ENCODE peak calls at places on chromosomes 13 and 19, in eight cellular contexts. C, F, L, K, Z, J, M and E are unnamed samples.

GRCh38 chr13:111228262-111229144 is 91.9 kb upstream of the TEX29 start:
- DNase-seq in C (no peak), F (no peak), L (no peak), K (no peak), Z (no peak), J (no peak), M (no peak), E (no peak)

GRCh38 chr19:47674548-47674947 is 38.7 kb upstream of the EHD2 start:
- DNase-seq in C (no peak), F (no peak), L (no peak), K (no peak), Z (no peak), J (no peak), M (no peak), E (no peak)

GRCh38 chr13:75566658-75567057 is 17.1 kb downstream of the UCHL3 start:
- DNase-seq in C (no peak), F (no peak), L (no peak), K (peak), Z (no peak), J (peak), M (peak), E (no peak)

GRCh38 chr13:72112216-72112615 is 245.2 kb upstream of the DACH1 start:
- DNase-seq in C (no peak), F (no peak), L (no peak), K (no peak), Z (no peak), J (no peak), M (no peak), E (no peak)

GRCh38 chr19:47790398-47790814 is 11.9 kb downstream of the SELENOW start:
- DNase-seq in C (peak), F (peak), L (peak), K (peak), Z (peak), J (peak), M (peak), E (peak)

GRCh38 chr13:35648109-35648508 is 171.6 kb upstream of the MAB21L1 start:
- DNase-seq in C (no peak), F (no peak), L (no peak), K (no peak), Z (no peak), J (no peak), M (no peak), E (no peak)

GRCh38 chr13:51502206-51502651 is 49.4 kb upstream of the INTS6 start:
- DNase-seq in C (no peak), F (no peak), L (no peak), K (peak), Z (no peak), J (peak), M (no peak), E (peak)

GRCh38 chr19:35375505-35376307 is 4.8 kb downstream of the GPR42 start:
- DNase-seq in C (no peak), F (no peak), L (no peak), K (peak), Z (peak), J (no peak), M (no peak), E (no peak)

GRCh38 chr13:24168392-24168750 is 7.9 kb downstream of the SPATA13 start:
- DNase-seq in C (no peak), F (no peak), L (no peak), K (no peak), Z (no peak), J (no peak), M (no peak), E (no peak)

GRCh38 chr19:16825312-16826168 is 3.7 kb upstream of the SIN3B start:
- DNase-seq in C (no peak), F (peak), L (no peak), K (peak), Z (peak), J (no peak), M (peak), E (no peak)

GRCh38 chr19:17797397-17798201 is 2.7 kb downstream of the B3GNT3 start:
- DNase-seq in C (peak), F (peak), L (no peak), K (no peak), Z (no peak), J (no peak), M (no peak), E (no peak)

GRCh38 chr13:39616087-39616694 is 13.2 kb upstream of the LHFPL6 start:
- DNase-seq in C (peak), F (peak), L (peak), K (peak), Z (peak), J (peak), M (peak), E (peak)

GRCh38 chr13:34162545-34162936 is 344.6 kb downstream of the RFC3 start:
- DNase-seq in C (no peak), F (no peak), L (no peak), K (no peak), Z (no peak), J (no peak), M (peak), E (no peak)

GRCh38 chr13:103067751-103068563 is 1.7 kb upstream of the SLC10A2 start:
- DNase-seq in C (no peak), F (no peak), L (no peak), K (peak), Z (no peak), J (no peak), M (no peak), E (peak)

GRCh38 chr19:46319620-46320019 is 22.8 kb downstream of the HIF3A start:
- DNase-seq in C (no peak), F (no peak), L (no peak), K (no peak), Z (no peak), J (no peak), M (no peak), E (no peak)

GRCh38 chr19:55418185-55418584 is 10.6 kb upstream of the UBE2S start:
- DNase-seq in C (peak), F (peak), L (peak), K (peak), Z (peak), J (peak), M (peak), E (peak)
- TF ChIP-seq CTCF in C (peak), F (peak), L (peak), K (peak), Z (peak), J (peak), M (peak), E (peak)

GRCh38 chr19:426725-427445 is 17.9 kb upstream of the C2CD4C start:
- DNase-seq in C (no peak), F (no peak), L (no peak), K (no peak), Z (peak), J (peak), M (no peak), E (no peak)
- TF ChIP-seq CTCF in C (no peak), F (no peak), L (no peak), K (no peak), Z (no peak), J (no peak), M (no peak), E (no peak)

GRCh38 chr13:48731957-48732569 is 78.3 kb downstream of the CYSLTR2 start:
- DNase-seq in C (peak), F (peak), L (peak), K (peak), Z (peak), J (peak), M (peak), E (peak)
- TF ChIP-seq CTCF in C (peak), F (peak), L (peak), K (peak), Z (peak), J (peak), M (peak), E (peak)

DNA sequence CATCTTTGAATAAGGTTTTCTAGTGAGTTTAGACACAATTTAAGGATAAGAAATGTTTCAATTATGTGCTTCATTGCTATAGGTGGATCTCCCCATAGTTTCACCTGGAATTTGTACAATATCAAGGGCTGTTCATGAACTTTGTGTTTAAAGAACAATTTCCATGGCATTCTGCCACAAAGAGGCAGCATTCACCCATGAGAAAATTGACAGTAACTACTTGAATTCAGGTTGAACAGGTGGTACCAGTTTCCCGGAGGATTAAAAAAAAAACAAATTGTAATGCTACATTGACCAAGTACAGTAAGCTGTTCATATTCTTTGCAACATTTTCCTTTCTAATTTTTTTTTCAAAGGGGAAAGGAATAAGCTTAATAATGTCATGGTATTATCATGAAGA is 9.1 kb downstream of the SLITRK5 start:
- DNase-seq in C (no peak), F (peak), L (no peak), K (peak), Z (no peak), J (no peak), M (no peak), E (no peak)
- TF ChIP-seq CTCF in C (peak), F (no peak), L (peak), K (peak), Z (no peak), J (no peak), M (no peak), E (peak)

GRCh38 chr13:29454931-29455481 is 140.5 kb downstream of the SLC7A1 start:
- DNase-seq in C (peak), F (peak), L (no peak), K (peak), Z (no peak), J (peak), M (peak), E (peak)
- TF ChIP-seq CTCF in C (peak), F (no peak), L (peak), K (peak), Z (no peak), J (peak), M (peak), E (peak)

GRCh38 chr19:5289060-5289990 is 51.3 kb downstream of the PTPRS start:
- DNase-seq in C (no peak), F (no peak), L (no peak), K (no peak), Z (no peak), J (peak), M (no peak), E (no peak)
- TF ChIP-seq CTCF in C (no peak), F (no peak), L (no peak), K (no peak), Z (no peak), J (no peak), M (no peak), E (no peak)

GRCh38 chr13:100800283-100800875 is 125.8 kb upstream of the TMTC4 start:
- DNase-seq in C (no peak), F (no peak), L (no peak), K (no peak), Z (no peak), J (no peak), M (no peak), E (no peak)
- TF ChIP-seq CTCF in C (no peak), F (no peak), L (no peak), K (no peak), Z (no peak), J (no peak), M (no peak), E (no peak)

GRCh38 chr13:45468676-45469075 is 3.9 kb downstream of the COG3 start:
- DNase-seq in C (no peak), F (no peak), L (no peak), K (no peak), Z (no peak), J (no peak), M (no peak), E (no peak)
- TF ChIP-seq CTCF in C (no peak), F (no peak), L (no peak), K (no peak), Z (no peak), J (no peak), M (no peak), E (no peak)

GRCh38 chr13:65653548-65654078 is 1576.5 kb downstream of the PCDH9 start:
- DNase-seq in C (no peak), F (no peak), L (no peak), K (no peak), Z (no peak), J (no peak), M (no peak), E (no peak)

GRCh38 chr13:65660696-65661095 is 1569.4 kb downstream of the PCDH9 start:
- DNase-seq in C (no peak), F (no peak), L (no peak), K (no peak), Z (no peak), J (no peak), M (no peak), E (no peak)

DNA sequence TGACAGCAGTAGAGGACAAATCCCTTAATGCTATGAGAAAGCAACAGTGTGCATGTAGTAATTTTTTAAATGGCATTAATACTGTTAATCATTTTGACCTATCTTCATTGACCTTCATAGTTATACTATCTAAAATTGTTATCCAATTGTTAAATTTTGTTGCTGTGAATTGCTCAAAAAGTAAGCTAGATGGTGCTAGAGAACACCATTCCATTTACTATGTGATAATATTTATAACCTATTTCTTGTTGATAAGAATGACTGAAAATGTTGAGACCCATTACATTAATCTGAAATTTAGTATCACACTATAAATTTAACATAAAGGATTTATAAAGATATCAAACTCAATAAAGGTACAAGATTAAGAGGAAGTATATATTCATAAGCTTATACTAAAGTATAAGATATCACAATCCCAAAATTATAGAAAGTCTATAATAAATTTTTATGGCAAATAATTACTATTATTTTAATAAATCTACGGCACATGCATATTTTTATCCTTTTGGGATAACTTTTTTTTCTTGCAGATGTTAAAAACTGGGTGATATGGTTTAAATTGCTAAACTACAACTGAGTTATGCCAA is 1573.3 kb downstream of the PCDH9 start:
- DNase-seq in C (no peak), F (no peak), L (no peak), K (peak), Z (no peak), J (peak), M (peak), E (no peak)
- TF ChIP-seq CTCF in C (peak), F (no peak), L (peak), K (peak), Z (peak), J (peak), M (peak), E (peak)